ENCODE peak calls at places on chromosomes 7 and 10, in six cellular contexts. W is uterus, J is tibial nerve, L is ovary, B is A549, Q is heart left ventricle. F is an unnamed sample. For H3K4me1, the result is how much of the 10 kb centered on the place peaks cover.

GRCh38 chr10:103353281-103353680 is 2.3 kb upstream of the PCGF6 start:
- DNase-seq in J (no peak), W (no peak), Q (no peak), B (no peak), L (no peak), F (no peak)

GRCh38 chr7:16402084-16402483 is 19.3 kb downstream of the CRPPA start:
- DNase-seq in B (no peak), L (no peak), Q (no peak), W (no peak), J (no peak), F (no peak)

GRCh38 chr7:51123322-51124021 is 193.1 kb downstream of the COBL start:
- DNase-seq in J (no peak), B (peak), L (no peak), Q (peak), W (no peak), F (peak)

GRCh38 chr10:35639651-35640311 is 2.3 kb downstream of the FZD8 start:
- DNase-seq in Q (peak), J (no peak), W (peak), B (no peak), L (peak), F (no peak)

GRCh38 chr10:49360271-49361177 is 35.4 kb downstream of the DRGX start:
- DNase-seq in W (no peak), L (no peak), B (no peak), J (no peak), Q (peak), F (no peak)

GRCh38 chr7:92987095-92987494 is 130.7 kb downstream of the SAMD9 start:
- DNase-seq in L (no peak), Q (no peak), J (no peak), W (no peak), B (no peak), F (no peak)

GRCh38 chr10:3869036-3869435 is 84.0 kb upstream of the KLF6 start:
- DNase-seq in B (no peak), J (no peak), Q (no peak), W (no peak), L (no peak), F (no peak)

GRCh38 chr7:101411477-101411954 is 48.8 kb downstream of the COL26A1 start:
- DNase-seq in B (no peak), J (no peak), Q (no peak), L (no peak), W (no peak), F (no peak)

GRCh38 chr10:3588346-3588745 is 196.7 kb downstream of the KLF6 start:
- DNase-seq in Q (no peak), B (no peak), W (no peak), J (no peak), L (no peak), F (no peak)

GRCh38 chr7:76233538-76234281 is 32.0 kb downstream of the SRRM3 start:
- DNase-seq in J (no peak), L (no peak), B (no peak), W (no peak), Q (no peak), F (no peak)

GRCh38 chr10:68208424-68209042 is 23.4 kb downstream of the ATOH7 start:
- DNase-seq in W (no peak), J (no peak), L (peak), Q (no peak), B (peak), F (no peak)

GRCh38 chr7:94296886-94297285 is 97.8 kb upstream of the COL1A2 start:
- DNase-seq in J (no peak), Q (no peak), L (no peak), B (no peak), W (no peak), F (no peak)

GRCh38 chr10:103897241-103897774 is 20.7 kb downstream of the STN1 start:
- DNase-seq in B (no peak), L (no peak), Q (no peak), J (no peak), W (no peak), F (no peak)

GRCh38 chr7:69002416-69002815 is 595.9 kb upstream of the AUTS2 start:
- DNase-seq in Q (no peak), B (no peak), J (no peak), L (no peak), W (no peak), F (no peak)

GRCh38 chr7:21939136-21939857 is 6.4 kb downstream of the CDCA7L start:
- DNase-seq in B (no peak), J (no peak), W (no peak), Q (no peak), L (no peak), F (no peak)

GRCh38 chr10:124626759-124627380 is 117.3 kb downstream of the FAM53B start:
- DNase-seq in Q (no peak), J (no peak), W (no peak), L (no peak), B (no peak), F (peak)

GRCh38 chr7:123802249-123802648 is 42.7 kb upstream of the HYAL4 start:
- DNase-seq in Q (no peak), B (no peak), J (no peak), W (no peak), L (no peak), F (no peak)

GRCh38 chr7:67542916-67543315 is 546.3 kb downstream of the TYW1 start:
- DNase-seq in L (no peak), W (no peak), Q (no peak), B (no peak), J (no peak), F (no peak)

GRCh38 chr10:91797874-91798735 is at the start of gene TNKS2:
- DNase-seq in Q (peak), B (peak), L (peak), J (peak), W (peak), F (peak)

GRCh38 chr10:4812952-4813351 is 13.1 kb upstream of the AKR1E2 start:
- DNase-seq in L (no peak), W (peak), Q (no peak), J (no peak), B (peak), F (no peak)

GRCh38 chr7:80307251-80307856 is 172.7 kb downstream of the GNAI1 start:
- DNase-seq in J (no peak), B (no peak), Q (no peak), L (no peak), W (no peak), F (no peak)

GRCh38 chr10:84845628-84846261 is 517.4 kb downstream of the CCSER2 start:
- DNase-seq in J (no peak), L (no peak), Q (peak), W (no peak), B (no peak), F (no peak)

GRCh38 chr7:130701650-130702049 is 15.3 kb upstream of the TSGA13 start:
- DNase-seq in J (no peak), W (no peak), L (no peak), Q (no peak), B (no peak), F (no peak)

GRCh38 chr10:114349505-114350211 is 54.6 kb downstream of the AFAP1L2 start:
- DNase-seq in J (no peak), B (no peak), Q (no peak), W (peak), L (peak), F (peak)

GRCh38 chr10:114346176-114347031 is 57.9 kb downstream of the AFAP1L2 start:
- DNase-seq in L (peak), W (no peak), B (no peak), Q (no peak), J (no peak), F (no peak)

GRCh38 chr10:114347791-114348190 is 56.5 kb downstream of the AFAP1L2 start:
- DNase-seq in W (no peak), Q (no peak), J (no peak), L (no peak), B (no peak), F (no peak)

GRCh38 chr10:114345701-114346100 is 58.6 kb downstream of the AFAP1L2 start:
- DNase-seq in W (no peak), L (peak), J (no peak), B (no peak), Q (no peak), F (no peak)

DNA sequence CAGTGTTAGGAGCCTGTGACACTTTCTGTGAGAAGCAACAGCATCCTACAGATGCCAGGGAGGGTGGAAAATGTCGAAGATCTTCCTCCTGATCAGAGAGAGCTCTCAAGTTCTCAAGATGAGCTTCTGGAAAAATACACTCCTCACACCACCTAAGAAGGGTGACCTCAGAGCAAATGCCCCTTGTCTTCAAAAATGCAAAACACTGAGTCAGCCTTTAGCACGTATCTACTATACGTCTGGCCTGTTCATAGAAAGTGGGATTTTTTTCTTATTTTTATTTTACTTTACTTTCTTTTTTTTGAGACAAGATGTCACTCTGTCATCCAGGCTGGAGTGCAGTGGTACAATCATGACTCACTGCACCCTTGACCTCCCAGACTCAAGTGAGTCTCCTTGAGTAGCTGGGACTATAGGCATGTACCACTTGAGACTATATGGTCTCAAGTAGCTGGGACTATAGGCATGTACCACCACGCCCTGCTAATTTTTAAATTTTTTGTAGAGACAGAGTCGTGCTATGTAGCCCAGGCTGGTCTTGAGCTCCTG is 57.0 kb downstream of the AFAP1L2 start:
- DNase-seq in Q (no peak), B (no peak), J (no peak), L (peak), W (no peak), F (no peak)
- H3K4me1 ChIP-seq in Q (under half), B (under half), J (half or more), L (half or more), W (under half), F (under half)

DNA sequence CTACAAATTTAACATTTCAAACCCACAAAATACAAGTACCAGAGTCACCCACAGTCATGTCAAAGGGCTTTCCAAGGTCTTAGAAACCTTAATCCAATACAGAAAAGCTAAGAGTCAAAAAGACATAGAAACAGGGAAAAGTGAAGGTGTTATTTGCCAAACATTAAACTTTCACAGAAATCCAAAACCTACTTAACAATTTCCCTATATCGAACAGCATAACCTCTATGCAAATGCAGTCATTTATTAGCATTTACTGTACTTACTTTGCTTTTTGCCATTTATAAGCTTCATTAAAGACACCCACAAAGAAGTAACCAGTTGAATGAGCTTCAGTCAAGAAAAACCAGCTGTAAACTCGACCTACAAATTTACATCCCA is 1.6 kb downstream of the PANK1 start:
- DNase-seq in J (no peak), L (no peak), Q (no peak), W (no peak), B (no peak), F (no peak)
- H3K27ac ChIP-seq in J (no peak), L (no peak), Q (no peak), W (peak), B (peak), F (no peak)

GRCh38 chr7:26691886-26692285 is 172.5 kb downstream of the SKAP2 start:
- DNase-seq in L (no peak), B (no peak), J (no peak), Q (no peak), W (no peak), F (no peak)

GRCh38 chr7:26686448-26686981 is 177.9 kb downstream of the SKAP2 start:
- DNase-seq in L (no peak), Q (no peak), W (no peak), J (no peak), B (no peak), F (no peak)

GRCh38 chr7:26690135-26690534 is 174.3 kb downstream of the SKAP2 start:
- DNase-seq in J (no peak), W (no peak), Q (no peak), B (no peak), L (no peak), F (no peak)

GRCh38 chr7:26688388-26688787 is 176.0 kb downstream of the SKAP2 start:
- DNase-seq in B (no peak), Q (no peak), J (no peak), W (no peak), L (no peak), F (no peak)

GRCh38 chr7:26688936-26689506 is 175.4 kb downstream of the SKAP2 start:
- DNase-seq in W (no peak), B (no peak), Q (no peak), J (no peak), L (no peak), F (no peak)
- TF ChIP-seq POLR2A in W (no peak), B (no peak), Q (no peak), J (no peak), L (no peak), F (no peak)

DNA sequence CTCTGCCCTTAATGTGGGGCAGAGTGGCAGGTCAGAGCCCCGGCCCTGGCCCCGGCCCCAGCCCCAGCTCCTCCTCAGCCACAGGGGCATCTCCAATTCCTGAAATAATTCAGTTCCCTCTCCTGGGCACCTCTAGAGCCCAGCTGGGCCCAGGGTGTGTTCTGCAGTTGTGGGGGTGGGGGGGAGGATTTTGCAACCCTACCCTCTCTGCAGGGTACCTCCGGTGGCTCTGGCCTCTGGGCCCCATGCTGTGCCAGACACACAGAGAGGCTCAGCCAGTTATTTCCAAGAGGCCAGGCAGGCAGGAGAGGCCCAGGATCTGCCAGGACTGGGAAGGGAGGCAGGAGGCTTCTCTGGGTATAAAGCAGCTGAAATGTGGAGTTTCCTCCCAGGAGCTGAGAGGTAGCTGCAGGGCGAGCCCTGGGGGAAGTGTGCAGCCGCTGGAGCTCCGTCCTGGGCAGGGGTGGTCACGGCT is 47.9 kb downstream of the PWWP2B start:
- DNase-seq in J (no peak), Q (no peak), B (no peak), L (no peak), W (no peak), F (no peak)
- H3K4me1 ChIP-seq in J (under half), Q (under half), B (half or more), L (under half), W (under half), F (under half)

F was measured in breast epithelium.